ENCODE peak calls at places on chromosome 14, in four cellular contexts. Z is K562, A is HepG2, G is GM12878. C is an unnamed sample.

GRCh38 chr14:105329411-105330200 is 15.1 kb downstream of the PACS2 start:
- DNase-seq in Z (no peak), A (no peak), G (no peak), C (no peak)

GRCh38 chr14:51002406-51002984 is 58.2 kb upstream of the PYGL start:
- DNase-seq in Z (no peak), A (no peak), G (no peak), C (no peak)

GRCh38 chr14:30874120-30874998 is at the start of gene COCH:
- DNase-seq in Z (peak; percentile 80), A (peak; percentile 71), G (no peak), C (peak; percentile 59)

GRCh38 chr14:49314756-49315155 is 271.4 kb downstream of the RPS29 start:
- DNase-seq in Z (no peak), A (no peak), G (no peak), C (no peak)

GRCh38 chr14:101250948-101251811 is 310.1 kb upstream of the DIO3 start:
- DNase-seq in Z (no peak), A (no peak), G (no peak), C (no peak)

GRCh38 chr14:61168126-61168525 is 113.0 kb downstream of the TMEM30B start:
- DNase-seq in Z (no peak), A (no peak), G (no peak), C (no peak)

GRCh38 chr14:26252176-26252575 is 345.7 kb downstream of the NOVA1 start:
- DNase-seq in Z (no peak), A (no peak), G (no peak), C (no peak)

GRCh38 chr14:50399251-50400032 is 2.8 kb upstream of the CDKL1 start:
- DNase-seq in Z (no peak), A (no peak), G (no peak), C (no peak)

GRCh38 chr14:95346820-95347219 is 27.1 kb upstream of the CLMN start:
- DNase-seq in Z (no peak), A (no peak), G (no peak), C (no peak)

GRCh38 chr14:23076785-23077408 is 18.0 kb downstream of the ACIN1 start:
- DNase-seq in Z (peak; percentile 59), A (peak; percentile 68), G (no peak), C (no peak)

GRCh38 chr14:57699947-57700346 is 165.9 kb downstream of the SLC35F4 start:
- DNase-seq in Z (no peak), A (no peak), G (no peak), C (no peak)

GRCh38 chr14:104965561-104966231 is 12.5 kb downstream of the AHNAK2 start:
- DNase-seq in Z (no peak), A (no peak), G (no peak), C (no peak)

GRCh38 chr14:91284791-91285548 is 40.5 kb upstream of the GPR68 start:
- DNase-seq in Z (no peak), A (no peak), G (no peak), C (no peak)

DNA sequence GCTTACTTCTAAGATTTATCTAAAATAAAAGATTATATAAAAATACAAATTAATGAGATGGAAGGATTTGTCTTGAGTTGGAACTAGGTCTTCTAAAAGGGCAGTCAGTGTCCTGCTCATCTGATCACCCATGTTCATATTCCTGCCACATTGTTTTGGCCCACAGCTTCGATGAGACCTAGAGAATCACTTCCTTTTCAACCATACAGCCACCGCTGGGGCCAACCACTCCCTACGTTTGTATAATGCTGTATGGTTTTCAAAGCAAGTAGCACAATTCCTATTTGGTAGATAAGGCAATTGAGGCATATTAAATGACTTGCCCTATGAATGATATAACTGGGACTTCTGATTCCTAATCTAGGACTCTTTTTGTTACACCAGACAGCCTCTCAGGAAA is 249.4 kb downstream of the ZFP36L1 start:
- DNase-seq in Z (no peak), A (no peak), G (no peak), C (no peak)
- TF ChIP-seq ATF3 in Z (no peak), A (no peak), G (no peak), C (no peak)

GRCh38 chr14:27730204-27730603 is 1036.4 kb upstream of the FOXG1 start:
- DNase-seq in Z (no peak), A (no peak), G (no peak), C (no peak)
- TF ChIP-seq TCF7 in Z (no peak), A (no peak), G (no peak), C (no peak)

GRCh38 chr14:75709207-75709812 is 48.3 kb downstream of the TTLL5 start:
- DNase-seq in Z (peak; percentile 75), A (peak; percentile 67), G (peak; percentile 24), C (peak; percentile 72)

GRCh38 chr14:75715926-75716780 is 55.1 kb downstream of the TTLL5 start:
- DNase-seq in Z (no peak), A (no peak), G (no peak), C (no peak)

GRCh38 chr14:75714993-75715392 is 53.9 kb downstream of the TTLL5 start:
- DNase-seq in Z (no peak), A (no peak), G (no peak), C (no peak)

GRCh38 chr14:75711134-75711795 is 50.2 kb downstream of the TTLL5 start:
- DNase-seq in Z (peak; percentile 55), A (peak; percentile 47), G (no peak), C (peak; percentile 36)

GRCh38 chr14:75711796-75712211 is 50.8 kb downstream of the TTLL5 start:
- DNase-seq in Z (peak; percentile 2), A (peak; percentile 96), G (peak; percentile 40), C (peak; percentile 13)
- TF ChIP-seq ATF3 in Z (no peak), A (no peak), G (no peak), C (no peak)

DNA sequence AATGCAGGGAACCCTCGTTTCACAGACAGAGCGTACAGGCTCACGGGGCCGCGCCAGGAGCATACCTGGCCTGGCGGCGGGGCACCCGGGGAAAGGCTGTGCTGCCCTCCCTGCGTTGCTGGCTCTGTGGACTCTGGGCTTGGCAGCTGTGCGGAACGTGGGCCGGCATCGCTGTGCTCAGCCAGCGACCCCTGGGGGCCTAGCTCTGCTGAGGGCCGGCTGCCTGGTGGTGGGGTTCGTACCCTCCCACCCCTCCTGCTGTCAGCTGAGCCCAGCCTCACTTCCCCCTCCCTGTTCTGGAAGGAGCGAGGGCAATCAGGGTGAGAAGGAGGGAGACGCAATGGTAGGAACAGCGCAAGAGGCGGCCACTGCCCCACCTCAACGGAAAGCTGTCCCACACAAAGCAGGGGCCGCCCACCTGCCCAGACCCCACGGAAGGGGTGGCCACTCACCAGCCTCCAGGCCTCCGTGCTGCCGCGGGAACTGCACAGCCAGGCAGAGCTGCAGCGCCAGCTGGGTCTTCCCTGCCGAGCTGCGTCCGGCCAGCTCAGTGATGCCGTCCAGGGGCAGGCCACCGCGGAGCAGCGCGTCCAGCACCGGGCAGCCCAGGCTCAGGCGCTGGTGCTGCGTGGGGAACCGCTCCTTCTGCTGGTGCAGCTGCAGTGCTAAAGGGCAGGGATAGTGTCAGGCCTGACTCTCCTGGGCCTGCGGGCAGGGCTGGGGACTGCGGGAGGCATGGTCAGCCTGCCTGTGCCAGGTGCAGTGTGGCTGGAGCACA is 8.5 kb downstream of the XRCC3 start:
- DNase-seq in Z (no peak), A (no peak), G (no peak), C (no peak)
- TF ChIP-seq TCF7 in Z (no peak), A (no peak), G (no peak), C (no peak)

C was measured in WTC11.